ENCODE peak calls at places on chromosomes 2 and 18, in ten cellular contexts. M is SK-N-SH; P is stimulated activated CD8-positive, alpha-beta memory T cell treated with anti-CD3 and anti-CD28 coated beads, Interleukin-7, amount 100 ng/mL, for 1 hour; G is activated effector memory CD4-positive, alpha-beta T cell treated with anti-CD3 and anti-CD28 coated beads, Interleukin-2, amount 50 U/mL, for 16 hours; R is thoracic aorta; T is fibroblast of villous mesenchyme; Y is ovary; Z is NCI-H1092; N is amniotic stem cell; E is GM12878. C is an unnamed sample.

GRCh38 chr2:54599914-54600313 is 123.5 kb upstream of the EML6 start:
- DNase-seq in T (no peak), Z (no peak), M (no peak), G (no peak), R (no peak), Y (no peak), E (no peak), P (no peak), N (no peak), C (peak; percentile 32)

GRCh38 chr2:26644188-26644835 is 3.1 kb upstream of the CIB4 start:
- DNase-seq in Y (no peak), P (no peak), R (no peak), N (no peak), T (no peak), E (no peak), Z (no peak), G (no peak), M (no peak), C (no peak)

GRCh38 chr18:49499046-49499637 is 12.1 kb upstream of the C18orf32 start:
- DNase-seq in N (no peak), P (no peak), G (no peak), T (no peak), Z (no peak), E (no peak), R (no peak), Y (no peak), M (no peak), C (no peak)

GRCh38 chr18:32612651-32613050 is 142.0 kb upstream of the GAREM1 start:
- DNase-seq in P (no peak), Z (peak; percentile 85), T (no peak), E (no peak), N (no peak), R (no peak), M (no peak), G (no peak), Y (no peak), C (no peak)

GRCh38 chr2:74991977-74992376 is 33.5 kb downstream of the POLE4 start:
- DNase-seq in R (no peak), M (no peak), T (peak; percentile 97), P (no peak), E (no peak), Y (no peak), G (no peak), N (no peak), Z (no peak), C (no peak)

GRCh38 chr2:230887361-230887760 is 22.6 kb downstream of the ITM2C start:
- DNase-seq in M (no peak), Y (no peak), E (no peak), T (no peak), P (no peak), R (no peak), G (no peak), N (no peak), Z (no peak), C (no peak)

GRCh38 chr18:57087985-57088384 is 58.9 kb upstream of the BOD1L2 start:
- DNase-seq in G (no peak), E (no peak), T (no peak), Y (no peak), Z (no peak), R (no peak), P (no peak), N (no peak), M (no peak), C (no peak)

GRCh38 chr2:172869861-172870260 is 134.2 kb downstream of the RAPGEF4 start:
- DNase-seq in R (no peak), G (no peak), M (no peak), N (no peak), T (no peak), P (no peak), E (no peak), Z (no peak), Y (no peak), C (no peak)

GRCh38 chr18:60965856-60966255 is 367.4 kb upstream of the CDH20 start:
- DNase-seq in E (no peak), Y (no peak), N (no peak), P (no peak), M (no peak), Z (no peak), G (no peak), T (no peak), R (no peak), C (no peak)

GRCh38 chr2:221343524-221343923 is 228.6 kb downstream of the EPHA4 start:
- DNase-seq in T (no peak), P (no peak), Z (no peak), Y (no peak), N (no peak), E (no peak), R (no peak), M (no peak), G (no peak), C (no peak)

GRCh38 chr2:171226471-171226870 is 65.8 kb upstream of the TLK1 start:
- DNase-seq in R (no peak), G (no peak), N (no peak), M (no peak), P (no peak), Z (no peak), E (no peak), T (no peak), Y (no peak), C (no peak)

GRCh38 chr2:73776869-73777519 is 2.9 kb downstream of the DUSP11 start:
- DNase-seq in G (no peak), T (peak; percentile 17), Z (no peak), R (no peak), E (no peak), N (peak; percentile 9), M (no peak), P (no peak), Y (no peak), C (no peak)

GRCh38 chr2:235675678-235676535 is 182.1 kb downstream of the AGAP1 start:
- DNase-seq in R (no peak), G (no peak), M (no peak), T (no peak), N (no peak), Y (no peak), Z (no peak), E (no peak), P (no peak), C (no peak)

GRCh38 chr2:64000630-64001381 is 18.4 kb downstream of the VPS54 start:
- DNase-seq in E (no peak), G (no peak), N (no peak), M (no peak), T (no peak), P (no peak), R (no peak), Y (no peak), Z (no peak), C (no peak)

GRCh38 chr18:5720132-5720531 is 175.2 kb downstream of the TMEM200C start:
- DNase-seq in P (no peak), E (no peak), R (no peak), G (no peak), T (no peak), M (no peak), N (no peak), Y (no peak), Z (no peak), C (no peak)